ENCODE peak calls at places on chromosome 6, in nine cellular contexts. F is esophagus squamous epithelium; Q is endothelial cell of umbilical vein; V is fibroblast of lung; K is HCT116; I is CD8-positive, alpha-beta T cell; M is heart right ventricle; O is cardiac muscle cell; H is uterus. L is an unnamed sample. For H3K4me1, the result is how much of the 10 kb centered on the place peaks cover.

GRCh38 chr6:2733324-2733723 is 17.4 kb downstream of the MYLK4 start:
- DNase-seq in Q (no peak), V (peak), F (peak), O (peak), H (peak), K (no peak), M (peak), I (no peak), L (no peak)

GRCh38 chr6:130421567-130421966 is 55.8 kb downstream of the TMEM200A start:
- DNase-seq in H (no peak), M (no peak), V (peak), K (no peak), F (no peak), Q (no peak), O (peak), I (no peak), L (no peak)

GRCh38 chr6:79463721-79464120 is 73.5 kb downstream of the LCA5 start:
- DNase-seq in V (peak), F (no peak), K (peak), M (no peak), I (no peak), H (no peak), O (no peak), Q (no peak), L (no peak)

GRCh38 chr6:34709386-34709785 is 12.8 kb upstream of the ILRUN start:
- DNase-seq in V (peak), I (no peak), M (peak), F (no peak), Q (peak), K (no peak), O (peak), H (peak), L (no peak)

GRCh38 chr6:431986-432385 is 40.4 kb downstream of the IRF4 start:
- DNase-seq in H (no peak), K (no peak), M (no peak), F (no peak), O (no peak), I (no peak), V (peak), Q (no peak), L (no peak)

GRCh38 chr6:99178168-99178567 is 171.3 kb downstream of the FAXC start:
- DNase-seq in H (no peak), Q (no peak), I (no peak), M (no peak), K (peak), F (no peak), V (peak), O (no peak), L (no peak)

GRCh38 chr6:1535295-1535694 is 74.4 kb upstream of the FOXC1 start:
- DNase-seq in K (no peak), F (no peak), Q (no peak), O (no peak), V (peak), I (peak), M (no peak), H (no peak), L (no peak)

GRCh38 chr6:107318100-107318736 is 141.1 kb downstream of the PDSS2 start:
- DNase-seq in I (no peak), M (peak), Q (peak), K (peak), O (peak), V (peak), H (peak), F (no peak), L (peak)

GRCh38 chr6:35954335-35954734 is 33.4 kb upstream of the SRPK1 start:
- DNase-seq in K (no peak), O (no peak), H (no peak), Q (no peak), M (no peak), F (no peak), V (no peak), I (no peak), L (no peak)

GRCh38 chr6:9532621-9533557 is 882.0 kb downstream of the TFAP2A start:
- DNase-seq in O (no peak), I (no peak), K (no peak), M (no peak), V (peak), F (no peak), Q (no peak), H (no peak), L (no peak)

GRCh38 chr6:21905531-21905930 is 312.0 kb downstream of the SOX4 start:
- DNase-seq in M (no peak), F (no peak), H (no peak), K (no peak), O (no peak), V (no peak), Q (no peak), I (no peak), L (no peak)

GRCh38 chr6:11609324-11610071 is 71.9 kb downstream of the TMEM170B start:
- DNase-seq in K (no peak), I (no peak), Q (peak), V (peak), M (peak), H (peak), O (peak), F (no peak), L (peak)

GRCh38 chr6:3088446-3088845 is 20.2 kb downstream of the RIPK1 start:
- DNase-seq in F (no peak), O (peak), K (no peak), Q (no peak), M (no peak), V (peak), I (no peak), H (no peak), L (peak)

GRCh38 chr6:148620579-148621298 is 126.1 kb upstream of the UST start:
- DNase-seq in M (no peak), Q (no peak), V (no peak), H (no peak), I (no peak), O (no peak), K (no peak), F (no peak), L (no peak)

GRCh38 chr6:145028144-145028818 is 707.0 kb downstream of the EPM2A start:
- DNase-seq in Q (peak), M (no peak), I (no peak), H (no peak), K (peak), F (no peak), O (peak), V (no peak), L (no peak)

GRCh38 chr6:128238248-128238647 is 282.2 kb downstream of the PTPRK start:
- DNase-seq in V (no peak), H (no peak), I (no peak), O (no peak), Q (no peak), M (no peak), F (no peak), K (no peak), L (no peak)

GRCh38 chr6:111724505-111724904 is 118.8 kb upstream of the TRAF3IP2 start:
- DNase-seq in V (no peak), O (no peak), K (no peak), F (no peak), M (no peak), I (no peak), H (no peak), Q (no peak), L (no peak)

GRCh38 chr6:111725446-111726112 is 119.9 kb upstream of the TRAF3IP2 start:
- DNase-seq in K (no peak), M (no peak), H (no peak), O (no peak), F (no peak), V (peak), I (no peak), Q (no peak), L (no peak)

GRCh38 chr6:111723412-111723970 is 117.8 kb upstream of the TRAF3IP2 start:
- DNase-seq in I (no peak), F (no peak), K (no peak), M (no peak), H (no peak), O (no peak), V (peak), Q (no peak), L (no peak)

GRCh38 chr6:111722220-111722731 is 116.6 kb upstream of the TRAF3IP2 start:
- DNase-seq in O (peak), K (no peak), F (no peak), Q (no peak), M (no peak), H (no peak), I (no peak), V (peak), L (no peak)

GRCh38 chr6:111724039-111724438 is 118.4 kb upstream of the TRAF3IP2 start:
- DNase-seq in Q (no peak), K (no peak), O (no peak), V (no peak), I (no peak), M (no peak), H (no peak), F (no peak), L (no peak)
- H3K4me1 ChIP-seq in Q (under half), K (under half), O (under half), V (under half), I (under half), M (half or more), H (under half), F (under half), L (under half)

GRCh38 chr6:16673011-16673797 is 88.1 kb downstream of the ATXN1 start:
- DNase-seq in O (no peak), K (no peak), M (no peak), V (no peak), I (no peak), F (no peak), H (no peak), Q (no peak), L (no peak)

GRCh38 chr6:16669227-16669626 is 92.0 kb downstream of the ATXN1 start:
- DNase-seq in K (peak), H (no peak), I (peak), M (no peak), O (peak), F (no peak), V (peak), Q (peak), L (no peak)

GRCh38 chr6:16670183-16670582 is 91.1 kb downstream of the ATXN1 start:
- DNase-seq in H (no peak), F (no peak), V (no peak), M (peak), Q (no peak), O (peak), I (no peak), K (no peak), L (no peak)

GRCh38 chr6:16670617-16671051 is 90.6 kb downstream of the ATXN1 start:
- DNase-seq in H (no peak), Q (no peak), O (no peak), K (no peak), V (no peak), F (no peak), I (no peak), M (no peak), L (no peak)

DNA sequence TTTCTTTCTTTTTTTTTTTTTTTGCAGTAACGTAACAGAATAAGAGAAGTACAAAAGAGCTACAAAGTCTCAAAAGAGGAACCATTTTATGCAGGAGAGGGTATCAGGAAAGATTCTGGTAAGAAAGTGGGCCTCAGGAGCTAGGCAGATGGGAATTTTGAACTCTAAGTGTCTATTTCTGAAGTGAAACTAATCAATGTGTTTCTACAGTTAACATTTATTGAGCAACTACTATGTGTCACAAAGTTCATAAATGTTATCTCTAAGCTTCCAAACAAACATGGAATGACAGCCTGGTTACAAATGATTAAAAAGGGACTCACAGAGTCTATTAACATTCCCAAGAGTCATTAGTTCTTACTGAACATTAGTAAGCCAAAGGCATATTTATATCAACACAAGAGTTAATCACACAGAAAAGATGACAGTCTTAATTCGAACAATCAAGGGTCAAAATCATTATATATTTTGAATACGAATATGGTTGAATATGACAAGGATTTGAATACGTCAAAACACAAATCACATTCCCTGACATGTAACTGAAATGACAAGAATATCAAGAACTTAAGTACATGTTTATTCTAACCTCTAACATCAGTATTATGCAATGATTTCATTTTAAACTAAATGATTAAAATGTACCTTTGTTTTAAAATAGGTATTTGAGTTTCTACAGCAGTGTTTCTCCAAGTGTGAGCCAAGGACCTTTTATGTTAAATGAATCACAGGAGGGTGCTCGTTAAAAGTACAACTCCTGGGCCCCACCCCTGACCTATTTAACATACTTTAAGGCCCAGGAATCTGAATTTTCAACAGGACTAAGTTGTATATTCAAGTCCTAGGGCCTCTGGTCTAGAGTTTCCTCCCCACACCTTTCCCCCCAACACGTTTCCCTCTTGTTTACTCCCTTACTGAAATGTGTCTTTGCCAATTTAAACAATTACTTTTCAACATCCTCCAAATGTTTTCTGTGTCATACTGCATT is 89.7 kb downstream of the ATXN1 start:
- DNase-seq in Q (peak), K (no peak), H (no peak), F (no peak), V (no peak), M (no peak), O (no peak), I (no peak), L (no peak)
- H3K4me1 ChIP-seq in Q (under half), K (under half), H (under half), F (under half), V (under half), M (half or more), O (under half), I (under half), L (under half)

GRCh38 chr6:125940691-125941090 is 15.9 kb upstream of the HINT3 start:
- DNase-seq in V (peak), F (no peak), K (no peak), M (no peak), I (no peak), H (no peak), Q (no peak), O (peak), L (no peak)
- H3K4me1 ChIP-seq in V (under half), F (under half), K (under half), M (under half), I (under half), H (under half), Q (under half), O (under half), L (under half)

DNA sequence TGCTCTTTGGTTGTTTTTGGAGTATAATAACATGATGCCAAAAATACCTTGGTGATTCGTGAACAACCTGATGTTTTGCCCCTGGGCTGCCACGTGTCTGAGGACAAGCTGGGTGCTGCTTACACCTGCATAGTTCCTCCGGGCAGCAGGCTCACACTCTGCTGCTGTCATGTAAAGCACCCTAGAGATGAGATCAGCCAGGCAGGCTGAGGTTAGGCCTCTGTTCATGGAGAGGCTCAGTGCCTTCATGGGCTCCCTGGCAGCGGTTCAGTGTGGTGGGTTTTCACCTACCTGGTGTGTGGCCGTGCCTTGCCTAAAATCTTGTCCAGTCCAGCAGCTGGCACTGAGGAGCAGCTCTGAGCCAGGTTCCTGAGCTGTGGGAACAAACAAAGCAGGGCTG is 60.1 kb upstream of the TAGAP start:
- DNase-seq in V (no peak), K (no peak), F (no peak), H (no peak), M (no peak), Q (no peak), I (no peak), O (no peak), L (no peak)
- H3K4me1 ChIP-seq in V (under half), K (under half), F (under half), H (under half), M (under half), Q (under half), I (half or more), O (under half), L (under half)

DNA sequence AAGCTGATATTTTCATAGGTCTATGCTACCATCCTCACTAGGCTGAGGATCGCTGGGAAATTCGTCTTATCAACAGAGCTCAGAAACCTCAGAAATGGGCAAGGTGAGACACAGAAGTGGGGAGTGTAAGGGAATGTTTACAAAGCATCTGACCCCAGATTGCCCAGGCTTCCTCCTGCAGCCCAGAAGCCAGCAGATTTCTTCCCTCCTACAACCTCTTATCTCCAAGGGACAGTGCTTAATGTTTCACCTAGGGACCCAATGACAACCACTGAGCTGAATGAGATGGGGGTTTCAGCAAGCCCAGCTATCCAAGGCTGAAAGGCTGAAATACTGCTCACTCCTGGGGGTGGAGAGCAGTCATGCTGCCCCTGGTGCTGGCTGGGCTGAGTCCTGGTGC is 52.4 kb upstream of the TBC1D7 start:
- DNase-seq in V (no peak), H (no peak), F (no peak), M (no peak), O (no peak), I (no peak), K (no peak), Q (no peak), L (no peak)
- H3K4me1 ChIP-seq in V (under half), H (under half), F (under half), M (half or more), O (under half), I (under half), K (under half), Q (under half), L (under half)

GRCh38 chr6:37134622-37135191 is 35.2 kb upstream of the PIM1 start:
- DNase-seq in V (peak), I (peak), H (peak), M (no peak), F (no peak), O (peak), Q (peak), K (peak), L (peak)
- H3K4me1 ChIP-seq in V (under half), I (under half), H (under half), M (under half), F (under half), O (under half), Q (half or more), K (half or more), L (half or more)

GRCh38 chr6:143746202-143747119 is 68.7 kb downstream of the PHACTR2 start:
- DNase-seq in M (no peak), F (no peak), Q (no peak), K (no peak), H (no peak), O (no peak), V (no peak), I (no peak), L (no peak)
- H3K4me1 ChIP-seq in M (half or more), F (under half), Q (under half), K (under half), H (under half), O (under half), V (under half), I (under half), L (under half)